ENCODE peak calls at places on chromosomes 1 and 21, in seven cellular contexts. E is hippocampal formation; P is GM23248; C is ecto neural progenitor cell; Q is activated CD4-positive, alpha-beta T cell treated with anti-CD3 and anti-CD28 coated beads, Interleukin-2, amount 50 U/mL, for 24 hours; F is ACHN; M is activated CD8-positive, alpha-beta memory T cell treated with anti-CD3 and anti-CD28 coated beads, Interleukin-2, amount 50 U/mL, for 48 hours. Z is an unnamed sample.

GRCh38 chr1:201645956-201646355 is 107.0 kb downstream of the NAV1 start:
- DNase-seq in E (no peak), P (peak; percentile 69), C (no peak), Q (no peak), F (no peak), M (no peak), Z (no peak)

GRCh38 chr1:94143809-94144176 is 22.8 kb upstream of the ABCA4 start:
- DNase-seq in E (no peak), P (no peak), C (no peak), Q (no peak), F (no peak), M (no peak), Z (no peak)

GRCh38 chr1:97902067-97902466 is 18.8 kb downstream of the DPYD start:
- DNase-seq in E (no peak), P (peak; percentile 20), C (no peak), Q (no peak), F (no peak), M (no peak), Z (no peak)

GRCh38 chr1:156948708-156949107 is 28.3 kb downstream of the LRRC71 start:
- DNase-seq in E (no peak), P (no peak), C (no peak), Q (no peak), F (no peak), M (peak; percentile 7), Z (no peak)

GRCh38 chr21:39125752-39126485 is 57.3 kb downstream of the PSMG1 start:
- DNase-seq in E (peak; percentile 27), P (peak; percentile 84), C (peak; percentile 66), Q (no peak), F (peak; percentile 71), M (no peak), Z (no peak)

GRCh38 chr21:45069711-45070110 is 4.7 kb upstream of the ADARB1 start:
- DNase-seq in E (no peak), P (no peak), C (no peak), Q (no peak), F (no peak), M (no peak), Z (no peak)

GRCh38 chr1:14653461-14653960 is 55.0 kb downstream of the KAZN start:
- DNase-seq in E (no peak), P (no peak), C (no peak), Q (no peak), F (no peak), M (no peak), Z (no peak)

GRCh38 chr1:14511856-14512585 is 86.5 kb upstream of the KAZN start:
- DNase-seq in E (no peak), P (no peak), C (no peak), Q (no peak), F (no peak), M (no peak), Z (no peak)

GRCh38 chr1:15066191-15066590 is 87.4 kb upstream of the TMEM51 start:
- DNase-seq in E (no peak), P (no peak), C (no peak), Q (no peak), F (no peak), M (no peak), Z (no peak)

GRCh38 chr1:207822124-207822601 is 70.3 kb downstream of the CD46 start:
- DNase-seq in E (no peak), P (no peak), C (no peak), Q (no peak), F (no peak), M (no peak), Z (peak; percentile 51)

GRCh38 chr1:21115098-21115760 is 61.5 kb downstream of the EIF4G3 start:
- DNase-seq in E (no peak), P (no peak), C (no peak), Q (no peak), F (no peak), M (no peak), Z (no peak)

GRCh38 chr1:207844374-207844773 is 66.6 kb downstream of the CD34 start:
- DNase-seq in E (peak; percentile 21), P (peak; percentile 24), C (no peak), Q (no peak), F (no peak), M (no peak), Z (no peak)

GRCh38 chr1:201597551-201598230 is 58.8 kb downstream of the NAV1 start:
- DNase-seq in E (no peak), P (no peak), C (no peak), Q (no peak), F (no peak), M (no peak), Z (no peak)

GRCh38 chr1:184222561-184223157 is 164.2 kb upstream of the C1orf21 start:
- DNase-seq in E (no peak), P (peak; percentile 71), C (peak; percentile 63), Q (peak; percentile 9), F (peak; percentile 57), M (peak; percentile 62), Z (peak; percentile 11)

GRCh38 chr1:207644852-207645631 is at the start of gene CR1L:
- DNase-seq in E (peak; percentile 55), P (peak; percentile 79), C (no peak), Q (peak; percentile 43), F (peak; percentile 43), M (peak; percentile 86), Z (no peak)

GRCh38 chr1:55051621-55052020 is 12.3 kb downstream of the PCSK9 start:
- DNase-seq in E (no peak), P (no peak), C (no peak), Q (no peak), F (no peak), M (no peak), Z (no peak)

GRCh38 chr1:210850556-210850955 is 283.4 kb downstream of the KCNH1 start:
- DNase-seq in E (peak; percentile 97), P (no peak), C (no peak), Q (no peak), F (no peak), M (no peak), Z (no peak)

GRCh38 chr21:42579456-42580075 is 65.9 kb downstream of the SLC37A1 start:
- DNase-seq in E (no peak), P (no peak), C (no peak), Q (no peak), F (no peak), M (no peak), Z (no peak)

Z was measured in GM12878.